ENCODE peak calls at places on chromosomes 7 and 10, in nine cellular contexts. P is mesenchymal stem cell, O is astrocyte, D is IMR-90, I is keratinocyte, B is PC-3, V is OCI-LY7, K is MM.1S, E is GM12878. G is an unnamed sample.
A peak's percentile ranks its signal among the peaks of the same experiment; 100 is the strongest.

GRCh38 chr10:43943825-43944360 is 295.2 kb upstream of the ZNF32 start:
- DNase-seq in P (no peak), O (no peak), D (no peak), I (no peak), B (no peak), V (no peak), K (no peak), E (no peak), G (no peak)

GRCh38 chr10:79287973-79288715 is 59.1 kb upstream of the PPIF start:
- DNase-seq in P (no peak), O (no peak), D (no peak), I (no peak), B (no peak), V (no peak), K (no peak), E (no peak), G (no peak)

GRCh38 chr10:62234284-62234605 is 34.4 kb downstream of the RTKN2 start:
- DNase-seq in P (no peak), O (no peak), D (no peak), I (no peak), B (no peak), V (no peak), K (no peak), E (no peak), G (no peak)

GRCh38 chr10:70477661-70478162 is 855 bp upstream of the PALD1 start:
- DNase-seq in P (no peak), O (no peak), D (peak; percentile 18), I (peak; percentile 68), B (peak; percentile 85), V (peak; percentile 85), K (peak; percentile 85), E (no peak), G (peak; percentile 76)

GRCh38 chr7:5662776-5663175 is 118.7 kb downstream of the RNF216 start:
- DNase-seq in P (no peak), O (no peak), D (no peak), I (no peak), B (no peak), V (no peak), K (no peak), E (no peak), G (no peak)

GRCh38 chr7:136687693-136688322 is 180.6 kb upstream of the CHRM2 start:
- DNase-seq in P (peak; percentile 43), O (peak; percentile 3), D (peak; percentile 39), I (no peak), B (peak; percentile 55), V (peak; percentile 58), K (peak; percentile 41), E (no peak), G (peak; percentile 13)

GRCh38 chr7:120201290-120201689 is 71.7 kb upstream of the KCND2 start:
- DNase-seq in P (no peak), O (no peak), D (no peak), I (no peak), B (no peak), V (no peak), K (no peak), E (no peak), G (no peak)

GRCh38 chr10:114413398-114413797 is 9.1 kb upstream of the AFAP1L2 start:
- DNase-seq in P (no peak), O (no peak), D (no peak), I (no peak), B (peak; percentile 84), V (no peak), K (no peak), E (no peak), G (peak; percentile 88)

GRCh38 chr10:121598261-121599249 is at the start of gene FGFR2:
- DNase-seq in P (peak; percentile 70), O (peak; percentile 41), D (no peak), I (no peak), B (peak; percentile 69), V (no peak), K (peak; percentile 61), E (no peak), G (peak; percentile 85)

GRCh38 chr10:88232029-88232895 is 350.9 kb downstream of the RNLS start:
- DNase-seq in P (no peak), O (peak; percentile 48), D (no peak), I (no peak), B (no peak), V (no peak), K (no peak), E (no peak), G (no peak)

GRCh38 chr10:96560489-96560888 is 26.3 kb downstream of the TM9SF3 start:
- DNase-seq in P (no peak), O (no peak), D (no peak), I (no peak), B (no peak), V (no peak), K (no peak), E (no peak), G (no peak)
- H2AFZ ChIP-seq in P (no peak overlapping the region), O (no peak overlapping the region), D (no peak overlapping the region), I (no peak overlapping the region), B (no peak overlapping the region), V (no peak overlapping the region), K (no peak overlapping the region), E (no peak overlapping the region), G (no peak overlapping the region)

DNA sequence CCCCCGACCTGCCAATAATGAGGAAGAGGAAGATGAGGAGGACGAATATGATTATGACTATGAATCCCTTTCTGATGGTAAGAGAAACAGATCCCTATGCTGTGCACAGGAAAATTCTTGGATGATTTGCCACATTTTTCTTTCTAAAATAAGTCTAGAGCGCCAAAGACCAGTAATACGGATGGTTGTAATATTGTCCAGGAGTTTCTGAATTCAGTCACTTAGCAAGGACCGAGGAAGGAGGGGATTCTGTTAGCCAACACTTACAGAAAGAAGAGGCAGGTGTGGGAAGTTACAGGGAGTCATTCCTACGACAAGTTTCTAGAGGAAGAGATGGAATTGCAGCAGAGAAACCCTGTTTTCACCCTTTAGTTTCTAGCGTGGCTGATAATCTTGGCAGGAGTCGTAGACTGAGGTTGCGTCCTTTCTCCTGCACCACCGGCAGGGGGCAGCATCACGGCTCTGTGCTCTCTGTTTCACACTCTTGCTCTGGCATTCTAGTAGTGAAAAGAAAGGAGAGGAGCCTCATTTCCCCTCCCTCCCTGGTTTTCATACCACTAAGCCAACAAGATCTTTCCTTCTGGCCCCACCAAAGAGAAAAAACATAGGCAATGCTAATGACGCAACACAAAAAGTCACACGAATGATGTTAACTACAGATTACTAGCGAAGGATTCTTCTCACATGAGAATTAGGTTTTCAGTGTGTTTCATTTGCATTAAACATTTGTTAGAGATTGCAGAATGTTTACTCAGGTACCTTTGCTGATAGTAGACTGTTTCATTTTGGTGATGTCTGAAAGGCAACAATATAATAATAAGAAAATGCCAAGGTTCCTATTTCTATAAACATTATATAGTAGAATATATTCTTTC is 82.7 kb downstream of the NOC3L start:
- DNase-seq in P (peak; percentile 59), O (no peak), D (peak; percentile 29), I (no peak), B (peak; percentile 50), V (peak; percentile 57), K (peak; percentile 57), E (peak; percentile 11), G (peak; percentile 37)
- H2AFZ ChIP-seq in P (no peak overlapping the region), O (no peak overlapping the region), D (no peak overlapping the region), I (peak overlapping the region; percentile 89), B (no peak overlapping the region), V (peak overlapping the region; percentile 23), K (no peak overlapping the region), E (peak overlapping the region; percentile 78), G (no peak overlapping the region)

GRCh38 chr7:666454-667292 is 59.8 kb upstream of the DNAAF5 start:
- DNase-seq in P (no peak), O (no peak), D (no peak), I (no peak), B (no peak), V (no peak), K (no peak), E (no peak), G (no peak)

GRCh38 chr7:665751-666453 is 60.6 kb upstream of the DNAAF5 start:
- DNase-seq in P (no peak), O (peak; percentile 3), D (no peak), I (no peak), B (no peak), V (no peak), K (no peak), E (no peak), G (no peak)

GRCh38 chr7:668958-669357 is 57.5 kb upstream of the DNAAF5 start:
- DNase-seq in P (no peak), O (no peak), D (no peak), I (no peak), B (no peak), V (no peak), K (no peak), E (no peak), G (no peak)

GRCh38 chr7:670501-671390 is 55.8 kb upstream of the DNAAF5 start:
- DNase-seq in P (no peak), O (no peak), D (no peak), I (no peak), B (no peak), V (no peak), K (no peak), E (no peak), G (no peak)

GRCh38 chr7:668139-668871 is 58.2 kb upstream of the DNAAF5 start:
- DNase-seq in P (peak; percentile 21), O (peak; percentile 85), D (peak; percentile 85), I (no peak), B (no peak), V (no peak), K (no peak), E (no peak), G (peak; percentile 14)
- H2AFZ ChIP-seq in P (no peak overlapping the region), O (peak overlapping the region; percentile 37), D (peak overlapping the region; percentile 72), I (no peak overlapping the region), B (no peak overlapping the region), V (no peak overlapping the region), K (no peak overlapping the region), E (no peak overlapping the region), G (no peak overlapping the region)

GRCh38 chr7:106756884-106757283 is 95.9 kb upstream of the CCDC71L start:
- DNase-seq in P (no peak), O (no peak), D (no peak), I (no peak), B (no peak), V (no peak), K (no peak), E (no peak), G (no peak)
- H2AFZ ChIP-seq in P (no peak overlapping the region), O (no peak overlapping the region), D (no peak overlapping the region), I (no peak overlapping the region), B (no peak overlapping the region), V (no peak overlapping the region), K (no peak overlapping the region), E (no peak overlapping the region), G (no peak overlapping the region)

GRCh38 chr10:125162181-125162906 is 2.0 kb upstream of the CTBP2 start:
- DNase-seq in P (no peak), O (no peak), D (no peak), I (no peak), B (peak; percentile 33), V (no peak), K (no peak), E (no peak), G (no peak)
- H2AFZ ChIP-seq in P (peak overlapping the region; percentile 30), O (peak overlapping the region; percentile 80), D (peak overlapping the region; percentile 96), I (peak overlapping the region; percentile 27), B (peak overlapping the region; percentile 85), V (no peak overlapping the region), K (no peak overlapping the region), E (no peak overlapping the region), G (peak overlapping the region; percentile 91)

DNA sequence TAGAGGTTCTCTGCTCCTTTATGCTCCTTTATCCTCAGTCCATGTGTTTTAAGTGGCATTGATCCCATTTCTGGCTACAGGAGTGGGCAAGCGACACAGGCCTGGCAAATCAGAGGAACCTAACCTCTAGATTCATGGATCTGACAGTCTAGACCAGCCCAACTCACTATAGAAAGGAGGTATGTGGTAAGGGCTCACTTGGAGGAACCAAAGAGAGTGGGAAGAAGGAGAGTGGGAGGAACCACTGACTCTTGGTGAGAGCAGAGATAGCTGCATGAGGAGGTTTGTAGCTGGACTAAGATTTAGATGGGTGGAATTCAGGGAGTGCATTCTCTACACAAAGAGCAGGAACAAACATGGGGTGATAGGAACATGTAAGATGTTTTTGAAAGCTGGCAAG is 11.6 kb upstream of the FRAT1 start:
- DNase-seq in P (no peak), O (no peak), D (no peak), I (no peak), B (no peak), V (no peak), K (no peak), E (no peak), G (no peak)
- H2AFZ ChIP-seq in P (no peak overlapping the region), O (no peak overlapping the region), D (no peak overlapping the region), I (no peak overlapping the region), B (no peak overlapping the region), V (no peak overlapping the region), K (no peak overlapping the region), E (no peak overlapping the region), G (no peak overlapping the region)